ENCODE peak calls at places on chromosomes 1 and 21, in seven cellular contexts. J is heart right ventricle, U is caudate nucleus, K is GM23248, F is ovary, G is fibroblast of lung, W is Panc1. M is an unnamed sample.

GRCh38 chr21:29449306-29449940 is 150.7 kb downstream of the BACH1 start:
- DNase-seq in J (no peak), U (no peak), K (no peak), F (no peak), G (no peak), W (no peak), M (no peak)

GRCh38 chr1:17742590-17742989 is 12.5 kb upstream of the ACTL8 start:
- DNase-seq in J (peak), U (no peak), K (peak), F (peak), G (peak), W (no peak), M (no peak)

GRCh38 chr1:107379826-107380225 is 239.0 kb downstream of the NTNG1 start:
- DNase-seq in J (no peak), U (no peak), K (no peak), F (no peak), G (no peak), W (no peak), M (no peak)

GRCh38 chr1:9835758-9836631 is 12.2 kb upstream of the CLSTN1 start:
- DNase-seq in J (peak), U (peak), K (no peak), F (peak), G (peak), W (no peak), M (no peak)

GRCh38 chr1:145689922-145690321 is 17.2 kb downstream of the PDZK1 start:
- DNase-seq in J (no peak), U (no peak), K (no peak), F (no peak), G (no peak), W (no peak), M (no peak)

GRCh38 chr1:95503371-95504145 is 269.5 kb downstream of the RWDD3 start:
- DNase-seq in J (no peak), U (no peak), K (no peak), F (no peak), G (no peak), W (no peak), M (no peak)

GRCh38 chr1:232302376-232303049 is 327.4 kb downstream of the SIPA1L2 start:
- DNase-seq in J (no peak), U (no peak), K (no peak), F (no peak), G (no peak), W (no peak), M (no peak)

GRCh38 chr1:228162286-228163003 is 3.2 kb upstream of the IBA57 start:
- DNase-seq in J (peak), U (no peak), K (peak), F (peak), G (no peak), W (no peak), M (no peak)

GRCh38 chr1:202207292-202207691 is 13.7 kb downstream of the LGR6 start:
- DNase-seq in J (peak), U (no peak), K (peak), F (no peak), G (peak), W (no peak), M (no peak)

GRCh38 chr1:16119926-16120325 is 35.9 kb downstream of the EPHA2 start:
- DNase-seq in J (no peak), U (no peak), K (no peak), F (no peak), G (no peak), W (no peak), M (no peak)

GRCh38 chr1:226985239-226985838 is 45.2 kb downstream of the COQ8A start:
- DNase-seq in J (no peak), U (no peak), K (no peak), F (no peak), G (no peak), W (no peak), M (no peak)

GRCh38 chr21:19507682-19508260 is 1104.2 kb upstream of the TMPRSS15 start:
- DNase-seq in J (no peak), U (no peak), K (no peak), F (no peak), G (no peak), W (no peak), M (no peak)

GRCh38 chr1:28112388-28113311 is 24.2 kb upstream of the EYA3 start:
- DNase-seq in J (peak), U (no peak), K (peak), F (no peak), G (peak), W (no peak), M (no peak)

GRCh38 chr21:43812139-43812821 is 22.9 kb downstream of the RRP1 start:
- DNase-seq in J (no peak), U (no peak), K (no peak), F (no peak), G (no peak), W (no peak), M (no peak)

GRCh38 chr1:33319949-33320618 is 814 bp downstream of the A3GALT2 start:
- DNase-seq in J (no peak), U (no peak), K (no peak), F (no peak), G (no peak), W (no peak), M (no peak)

GRCh38 chr21:33198346-33199135 is 31.2 kb upstream of the IFNAR2 start:
- DNase-seq in J (peak), U (no peak), K (peak), F (no peak), G (peak), W (no peak), M (no peak)
- H3K27ac ChIP-seq in J (peak), U (peak), K (no peak), F (peak), G (no peak), W (no peak), M (no peak)

DNA sequence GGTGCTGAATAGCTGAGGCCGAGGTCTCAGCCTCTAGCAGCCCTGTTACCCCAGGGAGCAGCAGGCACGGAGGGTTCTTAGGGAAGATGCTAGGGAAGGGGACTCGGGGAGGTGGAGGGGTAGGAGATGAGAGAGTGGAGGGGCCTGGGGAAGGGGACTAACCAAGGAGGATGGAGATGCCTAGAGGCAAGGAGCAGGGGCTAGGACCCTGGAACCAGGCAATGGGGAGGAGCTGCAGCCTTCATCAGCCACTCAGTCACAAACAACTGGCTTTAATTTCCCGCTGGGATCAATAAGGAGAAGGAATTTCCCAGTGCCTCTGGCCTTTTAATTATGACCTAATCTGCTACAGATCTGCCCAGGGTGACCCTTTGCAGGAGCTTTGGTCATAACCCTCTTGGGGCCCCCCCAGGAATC is 2.9 kb upstream of the CRABP2 start:
- DNase-seq in J (no peak), U (no peak), K (peak), F (no peak), G (no peak), W (no peak), M (no peak)
- H3K27ac ChIP-seq in J (no peak), U (no peak), K (peak), F (peak), G (peak), W (peak), M (no peak)

DNA sequence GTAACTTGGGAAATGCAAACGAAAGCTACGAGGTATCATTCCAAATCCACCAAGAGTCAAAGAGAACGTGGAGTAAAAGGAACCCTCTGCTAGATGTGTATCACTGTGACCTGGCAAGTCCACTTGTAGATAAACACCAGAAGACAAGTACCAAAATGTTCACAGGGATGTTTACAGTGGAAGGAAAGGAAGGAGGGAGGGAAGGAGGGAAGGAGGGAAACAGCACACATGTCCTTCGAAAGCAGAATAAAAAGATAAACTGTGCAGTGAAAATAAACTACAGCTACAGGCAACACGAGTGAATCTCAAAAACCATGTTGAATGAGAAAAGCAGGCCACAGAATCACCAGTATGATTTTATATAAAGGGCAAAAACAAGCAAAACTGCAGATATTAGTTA is 59.9 kb downstream of the TP53BP2 start:
- DNase-seq in J (no peak), U (no peak), K (no peak), F (no peak), G (peak), W (no peak), M (no peak)
- H3K27ac ChIP-seq in J (no peak), U (peak), K (no peak), F (no peak), G (no peak), W (no peak), M (no peak)

DNA sequence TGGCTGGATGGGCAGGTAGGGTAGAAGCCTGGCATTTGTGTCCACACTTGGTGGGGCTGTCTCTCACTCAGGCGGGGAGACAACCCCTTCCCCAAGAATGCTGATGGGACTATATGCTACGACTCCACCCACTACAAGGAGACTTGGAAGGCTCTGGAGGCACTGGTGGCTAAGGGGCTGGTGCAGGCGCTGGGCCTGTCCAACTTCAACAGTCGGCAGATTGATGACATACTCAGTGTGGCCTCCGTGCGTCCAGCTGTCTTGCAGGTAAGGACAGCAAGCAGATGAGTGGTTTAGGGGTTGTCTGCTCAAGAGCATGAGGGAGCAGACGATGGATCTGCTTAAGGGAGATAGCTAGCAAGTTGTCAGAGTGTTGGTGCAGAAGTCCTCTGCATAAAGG is 15.9 kb upstream of the NASP start:
- DNase-seq in J (no peak), U (no peak), K (no peak), F (no peak), G (no peak), W (no peak), M (no peak)
- H3K27ac ChIP-seq in J (no peak), U (no peak), K (no peak), F (no peak), G (no peak), W (no peak), M (no peak)

GRCh38 chr1:30650038-30650958 is 73.1 kb downstream of the MATN1 start:
- DNase-seq in J (no peak), U (no peak), K (no peak), F (no peak), G (no peak), W (no peak), M (no peak)
- H3K27ac ChIP-seq in J (no peak), U (no peak), K (no peak), F (no peak), G (no peak), W (no peak), M (no peak)

GRCh38 chr1:54052470-54052933 is 502 bp downstream of the TMEM59 start:
- DNase-seq in J (peak), U (peak), K (peak), F (peak), G (peak), W (no peak), M (peak)
- H3K27ac ChIP-seq in J (peak), U (peak), K (peak), F (peak), G (peak), W (peak), M (peak)